ENCODE peak calls at places on chromosomes 13 and 19, in four cellular contexts. H, W, U and Y are unnamed samples.

GRCh38 chr13:109145631-109146030 is 516.2 kb downstream of the MYO16 start:
- DNase-seq in H (peak), W (peak), U (no peak), Y (peak)

GRCh38 chr19:4297901-4298771 is 4.1 kb downstream of the TMIGD2 start:
- DNase-seq in H (no peak), W (no peak), U (no peak), Y (no peak)

GRCh38 chr13:33940898-33941297 is 122.9 kb downstream of the RFC3 start:
- DNase-seq in H (no peak), W (no peak), U (no peak), Y (no peak)

GRCh38 chr13:91405240-91405639 is 6.8 kb downstream of the GPC5 start:
- DNase-seq in H (no peak), W (no peak), U (peak), Y (no peak)

GRCh38 chr19:15934332-15935078 is at the start of gene CYP4F11:
- DNase-seq in H (no peak), W (peak), U (no peak), Y (no peak)

GRCh38 chr19:38149597-38149996 is 74.4 kb downstream of the DPF1 start:
- DNase-seq in H (peak), W (peak), U (no peak), Y (no peak)

GRCh38 chr13:73467103-73467502 is 408.3 kb downstream of the KLF5 start:
- DNase-seq in H (no peak), W (no peak), U (no peak), Y (no peak)

GRCh38 chr19:53898680-53899341 is 10.3 kb upstream of the CACNG7 start:
- DNase-seq in H (peak), W (no peak), U (no peak), Y (no peak)

GRCh38 chr19:1780272-1780957 is 27.1 kb downstream of the ONECUT3 start:
- DNase-seq in H (no peak), W (no peak), U (no peak), Y (no peak)

GRCh38 chr19:58366576-58367430 is 4.3 kb upstream of the ZNF497 start:
- DNase-seq in H (no peak), W (no peak), U (no peak), Y (no peak)

GRCh38 chr13:25971499-25972145 is 80.2 kb downstream of the SHISA2 start:
- DNase-seq in H (no peak), W (no peak), U (no peak), Y (no peak)

GRCh38 chr19:38975861-38976271 is 324 bp upstream of the FBXO17 start:
- DNase-seq in H (peak), W (no peak), U (no peak), Y (no peak)

GRCh38 chr13:94198666-94199065 is 280.8 kb downstream of the DCT start:
- DNase-seq in H (no peak), W (no peak), U (no peak), Y (no peak)

GRCh38 chr13:71729441-71729840 is 137.6 kb downstream of the DACH1 start:
- DNase-seq in H (no peak), W (no peak), U (no peak), Y (no peak)

GRCh38 chr19:49710372-49710951 is 19.5 kb downstream of the CPT1C start:
- DNase-seq in H (peak), W (no peak), U (no peak), Y (no peak)

GRCh38 chr19:4715529-4716221 is 8.0 kb downstream of the DPP9 start:
- DNase-seq in H (no peak), W (no peak), U (no peak), Y (no peak)

GRCh38 chr19:40450664-40451063 is 6.5 kb upstream of the SERTAD3 start:
- DNase-seq in H (no peak), W (no peak), U (no peak), Y (no peak)

DNA sequence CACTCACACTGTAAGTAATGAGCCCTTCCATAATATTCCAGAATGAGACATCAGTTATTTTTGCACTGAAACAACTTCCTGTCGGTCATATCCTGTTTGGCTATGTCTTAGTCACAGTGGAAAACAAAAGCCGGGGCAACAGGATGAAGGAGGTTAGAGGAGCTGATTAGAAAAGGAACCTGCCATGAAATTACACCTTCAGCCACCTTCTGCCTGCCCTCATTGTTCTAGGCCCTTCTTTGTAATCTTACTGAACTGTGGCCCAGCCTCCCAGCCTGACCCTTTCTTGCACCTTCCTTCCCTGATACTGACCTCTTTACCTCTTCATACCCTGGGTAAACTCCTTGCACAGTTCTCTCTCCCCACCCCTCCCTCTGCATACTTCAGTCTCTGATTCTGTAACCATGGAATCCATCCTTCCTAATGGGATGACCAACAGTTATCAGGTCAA is 67.3 kb downstream of the DOCK9 start:
- DNase-seq in H (no peak), W (no peak), U (no peak), Y (no peak)
- TF ChIP-seq SPI1 in H (no peak), W (no peak), U (no peak), Y (no peak)

DNA sequence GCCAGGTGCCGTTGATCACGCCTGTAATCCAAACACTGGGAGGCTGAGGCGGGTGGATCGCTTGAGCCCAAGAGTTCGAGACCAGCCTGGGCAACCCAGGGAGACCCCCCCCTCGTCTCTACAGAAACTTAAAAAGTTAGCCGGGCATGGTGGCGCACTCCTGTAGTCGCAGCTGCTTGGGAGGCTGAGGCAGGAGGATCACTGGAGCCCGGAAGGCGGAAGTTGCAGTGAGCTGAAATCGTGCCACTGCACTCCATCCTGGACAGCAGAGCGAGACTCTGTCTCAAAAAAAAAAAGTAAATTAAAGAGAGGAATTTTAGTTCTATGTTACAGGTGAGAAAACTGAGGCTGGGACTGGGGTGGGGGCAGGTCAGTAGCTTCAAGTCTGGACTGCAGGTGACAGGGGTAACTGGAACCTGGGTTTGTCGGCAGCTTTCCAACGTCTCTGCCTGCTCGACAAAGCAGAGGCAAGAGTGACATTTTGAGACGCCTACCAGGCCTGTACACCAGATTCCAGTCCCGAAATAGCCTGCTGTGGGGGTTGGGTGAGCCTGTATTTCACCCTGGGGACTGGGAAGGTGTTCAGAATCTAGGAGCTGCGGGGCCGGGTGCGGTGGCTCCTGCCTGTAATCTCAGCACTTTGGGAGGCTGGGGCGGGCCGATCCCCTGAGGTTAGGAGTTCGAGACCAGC is 1.2 kb downstream of the SELENOW start:
- DNase-seq in H (no peak), W (no peak), U (no peak), Y (no peak)
- TF ChIP-seq SPI1 in H (no peak), W (no peak), U (no peak), Y (no peak)

GRCh38 chr13:21137696-21138095 is 38.7 kb downstream of the SKA3 start:
- DNase-seq in H (no peak), W (no peak), U (no peak), Y (no peak)

GRCh38 chr13:21134475-21134874 is 41.9 kb downstream of the SKA3 start:
- DNase-seq in H (no peak), W (no peak), U (no peak), Y (no peak)

GRCh38 chr13:21139374-21139773 is 37.0 kb downstream of the SKA3 start:
- DNase-seq in H (no peak), W (no peak), U (no peak), Y (no peak)

GRCh38 chr13:21142766-21143165 is 33.6 kb downstream of the SKA3 start:
- DNase-seq in H (no peak), W (no peak), U (no peak), Y (no peak)

DNA sequence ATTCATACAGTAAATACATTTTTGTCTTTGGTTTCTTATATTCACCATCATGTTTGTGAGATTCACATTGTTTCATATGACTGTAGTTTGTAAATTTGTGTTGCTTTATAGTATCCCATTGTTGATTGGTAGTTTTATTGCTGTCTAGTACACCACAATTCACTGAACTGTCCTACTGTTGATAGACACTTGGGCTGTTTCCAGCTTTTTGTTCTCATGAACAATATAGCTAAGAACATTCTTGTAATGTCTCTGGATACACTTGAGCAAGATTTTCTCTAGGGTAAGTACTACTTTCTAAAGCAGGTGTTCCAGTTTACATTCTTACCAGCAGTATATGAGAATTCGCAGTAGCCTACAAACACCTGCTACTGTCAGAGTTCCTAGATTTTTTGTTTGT is 37.8 kb downstream of the SKA3 start:
- DNase-seq in H (no peak), W (no peak), U (no peak), Y (no peak)
- TF ChIP-seq SPI1 in H (no peak), W (no peak), U (no peak), Y (no peak)

DNA sequence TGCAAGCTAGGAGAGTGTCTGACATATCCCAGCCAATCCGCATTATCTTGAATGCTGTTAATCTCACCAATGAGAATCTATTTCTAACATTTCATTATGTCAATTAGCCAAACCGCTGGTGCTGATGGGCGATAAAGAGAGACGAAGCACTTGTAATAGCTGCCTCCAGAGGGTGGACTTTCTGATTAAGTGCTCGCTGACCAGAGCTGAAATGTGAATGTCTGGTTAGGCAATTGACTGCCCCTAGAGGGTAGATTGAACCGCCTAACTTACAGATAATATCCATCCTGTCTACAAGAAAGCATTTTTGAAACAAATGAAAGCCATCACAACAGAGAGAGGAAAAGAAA is 552 bp upstream of the GRWD1 start:
- DNase-seq in H (peak), W (peak), U (no peak), Y (no peak)
- TF ChIP-seq SPI1 in H (no peak), W (no peak), U (no peak), Y (no peak)

DNA sequence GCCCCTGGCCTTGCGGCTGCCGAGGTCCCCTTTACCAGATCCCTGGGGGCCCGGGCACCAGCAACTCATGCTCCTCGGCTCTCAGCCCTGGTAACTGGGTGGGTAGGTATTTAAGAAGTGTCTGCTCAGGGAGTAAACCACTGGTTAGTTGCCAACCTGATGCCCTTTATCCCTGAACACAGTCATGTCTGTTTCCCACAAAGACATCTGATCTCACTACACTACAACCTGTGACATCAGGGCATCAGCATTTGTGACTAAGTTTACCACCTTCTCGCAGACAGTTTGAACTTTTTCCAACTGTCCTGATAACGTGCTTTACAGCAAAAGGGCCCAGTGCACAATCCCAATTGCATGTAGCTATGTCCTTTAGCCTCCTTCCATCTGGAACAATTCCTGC is 22.0 kb downstream of the GGACT start:
- DNase-seq in H (no peak), W (no peak), U (no peak), Y (no peak)
- TF ChIP-seq SPI1 in H (no peak), W (no peak), U (no peak), Y (no peak)

GRCh38 chr19:2969104-2969504 is 8.3 kb upstream of the TLE6 start:
- DNase-seq in H (no peak), W (no peak), U (no peak), Y (no peak)

GRCh38 chr19:2963122-2963521 is 14.2 kb upstream of the TLE6 start:
- DNase-seq in H (no peak), W (no peak), U (no peak), Y (no peak)

GRCh38 chr19:2970201-2970838 is 7.0 kb upstream of the TLE6 start:
- DNase-seq in H (no peak), W (no peak), U (no peak), Y (no peak)

GRCh38 chr19:2964874-2965273 is 12.5 kb upstream of the TLE6 start:
- DNase-seq in H (no peak), W (no peak), U (no peak), Y (no peak)

DNA sequence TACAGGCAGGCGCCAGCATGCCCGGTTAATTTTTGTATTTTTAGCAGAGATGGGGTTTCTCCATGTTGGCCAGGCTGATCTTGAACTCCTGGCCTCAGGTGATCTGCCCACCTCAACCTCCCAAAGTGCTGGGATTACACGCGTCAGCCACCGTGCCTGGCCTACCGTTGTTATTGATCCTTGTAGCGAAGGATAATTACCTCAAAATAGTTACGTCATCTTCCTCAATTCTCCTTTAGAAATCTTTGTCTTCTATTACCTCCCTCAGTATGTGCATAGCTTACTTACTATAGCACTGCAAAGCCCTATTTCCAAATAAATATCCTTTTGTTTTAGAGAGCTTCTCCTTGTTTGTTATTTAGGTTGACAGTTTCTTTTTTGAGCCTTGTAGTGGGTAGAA is 9.4 kb upstream of the TLE6 start:
- DNase-seq in H (no peak), W (no peak), U (no peak), Y (no peak)
- TF ChIP-seq SPI1 in H (no peak), W (no peak), U (no peak), Y (no peak)

GRCh38 chr19:35813043-35813890 is 622 bp upstream of the PRODH2 start:
- DNase-seq in H (no peak), W (no peak), U (no peak), Y (no peak)
- TF ChIP-seq SPI1 in H (no peak), W (no peak), U (no peak), Y (no peak)

DNA sequence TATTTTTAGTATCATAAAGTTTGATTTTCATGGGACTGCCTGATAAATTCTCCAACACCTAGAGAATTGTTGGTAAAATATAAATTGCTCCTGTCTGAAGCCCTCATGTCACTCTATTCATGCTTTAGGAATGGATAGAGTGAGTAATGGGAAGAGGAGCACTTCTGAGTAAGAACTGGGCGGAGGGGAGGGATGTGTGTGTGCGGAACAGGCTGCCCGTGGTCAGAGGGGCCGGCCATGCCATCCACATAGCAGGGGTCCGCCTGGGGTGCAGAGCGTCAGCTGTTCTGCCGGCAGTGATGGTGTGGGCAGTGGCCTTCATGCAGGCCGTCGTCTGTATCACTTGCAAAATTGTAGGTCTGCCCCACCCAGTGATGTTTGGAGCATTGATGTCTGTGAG is 49.7 kb upstream of the TEX29 start:
- DNase-seq in H (no peak), W (no peak), U (no peak), Y (no peak)
- TF ChIP-seq SPI1 in H (no peak), W (no peak), U (no peak), Y (no peak)

GRCh38 chr13:112445411-112446271 is 69.5 kb downstream of the SPACA7 start:
- DNase-seq in H (no peak), W (no peak), U (no peak), Y (no peak)
- TF ChIP-seq SPI1 in H (no peak), W (no peak), U (no peak), Y (no peak)

GRCh38 chr19:30647891-30648290 is 275.7 kb downstream of the ZNF536 start:
- DNase-seq in H (no peak), W (no peak), U (no peak), Y (no peak)
- TF ChIP-seq SPI1 in H (no peak), W (no peak), U (no peak), Y (no peak)